ENCODE peak calls at places on chromosomes 2 and 18, in seven cellular contexts. M is CD8-positive, alpha-beta T cell; F is left lobe of liver; N is left ventricle myocardium superior; K is left cardiac atrium; V is pancreas; Y is sciatic nerve. R is an unnamed sample.

GRCh38 chr18:12911928-12912703 is 28.1 kb upstream of the PTPN2 start:
- ATAC-seq in M (no peak), K (peak), F (no peak), Y (peak), N (peak), V (peak), R (no peak)

GRCh38 chr2:217357886-217358620 is 498.2 kb upstream of the TNP1 start:
- ATAC-seq in V (no peak), Y (no peak), N (no peak), K (no peak), M (no peak), F (no peak), R (no peak)

GRCh38 chr18:7890078-7890477 is 323.0 kb downstream of the PTPRM start:
- ATAC-seq in Y (peak), V (no peak), F (no peak), N (no peak), M (no peak), K (no peak), R (no peak)

GRCh38 chr18:3653859-3654441 is 204.0 kb downstream of the TGIF1 start:
- ATAC-seq in V (no peak), K (no peak), N (no peak), Y (no peak), F (no peak), M (no peak), R (no peak)

GRCh38 chr2:226483143-226483542 is 316.5 kb downstream of the IRS1 start:
- ATAC-seq in Y (no peak), M (no peak), K (no peak), V (no peak), F (no peak), N (no peak), R (peak)

GRCh38 chr2:235757212-235757611 is 263.4 kb downstream of the AGAP1 start:
- ATAC-seq in Y (no peak), F (no peak), N (no peak), K (no peak), M (no peak), V (peak), R (no peak)

GRCh38 chr2:217805679-217806479 is 196.9 kb downstream of the TNS1 start:
- ATAC-seq in Y (no peak), M (no peak), V (no peak), K (no peak), F (no peak), N (peak), R (no peak)

GRCh38 chr2:136325844-136326291 is 207.9 kb upstream of the CXCR4 start:
- ATAC-seq in Y (no peak), F (no peak), N (no peak), V (no peak), M (no peak), K (no peak), R (no peak)

GRCh38 chr2:159516241-159516758 is 100.0 kb downstream of the BAZ2B start:
- ATAC-seq in M (peak), K (peak), Y (peak), N (peak), F (peak), V (peak), R (peak)

GRCh38 chr2:64086347-64087082 is 57.7 kb downstream of the PELI1 start:
- ATAC-seq in V (no peak), M (no peak), Y (no peak), K (no peak), N (no peak), F (no peak), R (no peak)

GRCh38 chr2:188984680-188985079 is 10.5 kb downstream of the COL3A1 start:
- ATAC-seq in Y (peak), M (no peak), K (peak), V (peak), F (no peak), N (peak), R (peak)

GRCh38 chr2:9400268-9401058 is 22.9 kb downstream of the ITGB1BP1 start:
- ATAC-seq in M (no peak), Y (no peak), K (no peak), F (no peak), N (no peak), V (no peak), R (no peak)

GRCh38 chr2:75562513-75562864 is 1.8 kb upstream of the EVA1A start:
- ATAC-seq in Y (no peak), M (no peak), K (no peak), F (no peak), N (no peak), V (no peak), R (no peak)

GRCh38 chr18:13871701-13872100 is 43.6 kb downstream of the MC2R start:
- ATAC-seq in V (no peak), N (no peak), Y (no peak), F (no peak), K (no peak), M (no peak), R (no peak)

GRCh38 chr2:229765721-229766120 is 51.4 kb upstream of the DNER start:
- ATAC-seq in V (no peak), Y (no peak), F (no peak), K (no peak), M (no peak), N (no peak), R (no peak)

GRCh38 chr2:98757904-98758421 is 27.0 kb upstream of the MGAT4A start:
- ATAC-seq in Y (peak), M (peak), F (peak), K (peak), N (peak), V (peak), R (peak)

GRCh38 chr2:241350878-241351639 is 5.0 kb upstream of the FARP2 start:
- ATAC-seq in K (no peak), N (no peak), M (no peak), V (no peak), F (peak), Y (no peak), R (no peak)

GRCh38 chr2:85838181-85838580 is 50.6 kb downstream of the ST3GAL5 start:
- ATAC-seq in F (no peak), N (no peak), M (no peak), Y (no peak), K (no peak), V (no peak), R (no peak)

GRCh38 chr2:64220285-64220684 is 76.1 kb upstream of the PELI1 start:
- ATAC-seq in Y (no peak), M (no peak), K (no peak), N (peak), F (no peak), V (no peak), R (no peak)

GRCh38 chr2:234378440-234378839 is 118.4 kb downstream of the ARL4C start:
- ATAC-seq in F (no peak), K (no peak), V (no peak), N (no peak), M (no peak), Y (peak), R (no peak)

GRCh38 chr2:172962824-172963223 is 112.8 kb upstream of the MAP3K20 start:
- ATAC-seq in M (no peak), N (no peak), F (no peak), K (no peak), V (no peak), Y (no peak), R (no peak)

GRCh38 chr2:192413812-192414424 is 219.2 kb upstream of the TMEFF2 start:
- ATAC-seq in M (no peak), F (no peak), N (no peak), K (no peak), V (no peak), Y (no peak), R (no peak)

GRCh38 chr2:25649790-25650189 is 23.6 kb downstream of the DTNB start:
- ATAC-seq in Y (no peak), N (no peak), M (no peak), V (no peak), F (no peak), K (no peak), R (no peak)

GRCh38 chr18:28457784-28458183 is 280.9 kb upstream of the CDH2 start:
- ATAC-seq in F (no peak), N (no peak), V (no peak), K (no peak), M (no peak), Y (no peak), R (no peak)

GRCh38 chr2:184040230-184040629 is 558.1 kb upstream of the ZNF804A start:
- ATAC-seq in M (no peak), V (no peak), Y (no peak), F (no peak), N (no peak), K (no peak), R (peak)

GRCh38 chr2:96146151-96146880 is 1.1 kb upstream of the DUSP2 start:
- ATAC-seq in V (no peak), F (peak), K (peak), N (peak), M (peak), Y (peak), R (peak)